ENCODE peak calls at places on chromosome 10, in six cellular contexts. G, W, H, B, P and S are unnamed samples.

GRCh38 chr10:106555599-106555998 is 608.9 kb downstream of the SORCS1 start:
- DNase-seq in G (no peak), W (no peak), H (no peak), B (no peak), P (no peak), S (no peak)

GRCh38 chr10:124657806-124658205 is 86.4 kb downstream of the FAM53B start:
- DNase-seq in G (no peak), W (no peak), H (peak), B (peak), P (no peak), S (peak)

GRCh38 chr10:115092555-115093285 is 445 bp upstream of the ATRNL1 start:
- DNase-seq in G (no peak), W (no peak), H (peak), B (peak), P (peak), S (no peak)

GRCh38 chr10:88281592-88282268 is 301.4 kb downstream of the RNLS start:
- DNase-seq in G (no peak), W (no peak), H (no peak), B (no peak), P (no peak), S (no peak)

GRCh38 chr10:61452229-61452651 is 941 bp downstream of the TMEM26 start:
- DNase-seq in G (no peak), W (no peak), H (no peak), B (no peak), P (peak), S (no peak)

GRCh38 chr10:30581779-30582380 is 47.7 kb downstream of the LYZL2 start:
- DNase-seq in G (peak), W (no peak), H (peak), B (peak), P (peak), S (no peak)

GRCh38 chr10:31739146-31739545 is 189.5 kb downstream of the ARHGAP12 start:
- DNase-seq in G (no peak), W (no peak), H (no peak), B (no peak), P (no peak), S (no peak)

GRCh38 chr10:60849217-60849616 is 70.9 kb downstream of the CDK1 start:
- DNase-seq in G (no peak), W (no peak), H (no peak), B (no peak), P (no peak), S (no peak)

GRCh38 chr10:124414077-124414476 is 4.6 kb downstream of the OAT start:
- DNase-seq in G (peak), W (no peak), H (no peak), B (no peak), P (no peak), S (no peak)